ENCODE peak calls at places on chromosomes 3 and 15, in five cellular contexts. X, P, R, D and L are unnamed samples.
A peak's percentile ranks its signal among the peaks of the same experiment; 100 is the strongest.

GRCh38 chr3:172107403-172107802 is 68.0 kb downstream of the FNDC3B start:
- DNase-seq in D (no peak), X (no peak), R (no peak), P (no peak), L (no peak)

GRCh38 chr15:79299836-79300235 is 11.1 kb upstream of the TMED3 start:
- DNase-seq in D (no peak), R (no peak), X (no peak), P (no peak), L (no peak)

GRCh38 chr3:34312684-34313083 is 514.3 kb downstream of the PDCD6IP start:
- DNase-seq in X (peak; percentile 74), D (no peak), P (no peak), R (no peak), L (no peak)

GRCh38 chr3:66381621-66382020 is 119.2 kb downstream of the LRIG1 start:
- DNase-seq in P (no peak), X (peak; percentile 27), D (no peak), R (no peak), L (no peak)

GRCh38 chr3:47009225-47010049 is 30.0 kb downstream of the NBEAL2 start:
- DNase-seq in R (peak; percentile 80), X (peak; percentile 95), P (peak; percentile 77), D (no peak), L (peak; percentile 95)

GRCh38 chr3:110743202-110743601 is 328.4 kb upstream of the NECTIN3 start:
- DNase-seq in P (no peak), R (no peak), X (no peak), D (no peak), L (no peak)

GRCh38 chr3:39000008-39000450 is 51.7 kb downstream of the SCN11A start:
- DNase-seq in X (no peak), R (no peak), D (peak; percentile 90), P (no peak), L (no peak)

GRCh38 chr3:146163584-146163983 is 2.6 kb upstream of the PLOD2 start:
- DNase-seq in X (no peak), R (no peak), D (peak; percentile 99), P (no peak), L (no peak)

GRCh38 chr3:57086201-57086600 is 25.7 kb downstream of the SPATA12 start:
- DNase-seq in R (no peak), X (no peak), P (no peak), D (no peak), L (no peak)

GRCh38 chr3:176430244-176430893 is 766.9 kb downstream of the TBL1XR1 start:
- DNase-seq in X (no peak), P (no peak), R (no peak), D (peak; percentile 72), L (peak; percentile 18)

GRCh38 chr15:70269331-70269911 is 171.7 kb upstream of the TLE3 start:
- DNase-seq in D (no peak), X (no peak), R (no peak), P (no peak), L (no peak)

GRCh38 chr15:39585871-39586301 is 5.0 kb downstream of the THBS1 start:
- DNase-seq in R (no peak), D (no peak), P (no peak), X (no peak), L (no peak)

GRCh38 chr15:45473068-45473467 is 49.5 kb downstream of the SLC30A4 start:
- DNase-seq in R (no peak), D (no peak), X (peak; percentile 67), P (no peak), L (no peak)

GRCh38 chr15:100784493-100785180 is 95.0 kb upstream of the ALDH1A3 start:
- DNase-seq in R (no peak), X (peak; percentile 19), D (no peak), P (peak; percentile 9), L (no peak)

GRCh38 chr15:33013827-33014445 is 180.6 kb downstream of the FMN1 start:
- DNase-seq in X (no peak), D (peak; percentile 94), R (no peak), P (no peak), L (no peak)

GRCh38 chr3:133941390-133941789 is 45.7 kb upstream of the RAB6B start:
- DNase-seq in R (no peak), P (peak; percentile 22), X (peak; percentile 65), D (no peak), L (peak; percentile 40)

GRCh38 chr3:132987396-132987795 is 50.8 kb upstream of the TMEM108 start:
- DNase-seq in D (peak; percentile 10), X (no peak), P (no peak), R (no peak), L (no peak)

GRCh38 chr3:4584537-4585249 is 91.5 kb downstream of the ITPR1 start:
- DNase-seq in R (no peak), P (no peak), D (no peak), X (no peak), L (peak; percentile 57)

GRCh38 chr3:183536238-183536880 is 19.1 kb downstream of the KLHL6 start:
- DNase-seq in D (no peak), P (no peak), R (no peak), X (peak; percentile 55), L (no peak)

GRCh38 chr15:31974154-31974794 is 56.0 kb upstream of the CHRNA7 start:
- DNase-seq in D (no peak), X (peak; percentile 61), P (no peak), R (no peak), L (no peak)

GRCh38 chr15:85543741-85544155 is 163.3 kb downstream of the AKAP13 start:
- DNase-seq in D (no peak), R (peak; percentile 48), X (peak; percentile 60), P (peak; percentile 86), L (peak; percentile 66)

GRCh38 chr3:36649078-36649477 is 115.3 kb downstream of the DCLK3 start:
- DNase-seq in R (no peak), X (no peak), P (no peak), D (no peak), L (no peak)

GRCh38 chr3:124363451-124363850 is 366.8 kb upstream of the UMPS start:
- DNase-seq in X (no peak), P (no peak), R (no peak), D (peak; percentile 56), L (no peak)

GRCh38 chr3:121431717-121432517 is 113.9 kb downstream of the POLQ start:
- DNase-seq in D (peak; percentile 17), X (no peak), R (no peak), P (no peak), L (no peak)

GRCh38 chr3:52396907-52397591 is 47.9 kb downstream of the SEMA3G start:
- DNase-seq in R (no peak), X (no peak), D (no peak), P (no peak), L (no peak)

GRCh38 chr3:124336067-124336656 is 344.2 kb upstream of the ROPN1 start:
- DNase-seq in P (no peak), R (no peak), X (peak; percentile 10), D (no peak), L (no peak)

GRCh38 chr3:187400756-187401155 is 32.6 kb downstream of the RTP4 start:
- DNase-seq in P (no peak), D (no peak), X (no peak), R (no peak), L (no peak)

GRCh38 chr3:63353383-63353782 is 75.3 kb downstream of the SYNPR start:
- DNase-seq in X (no peak), R (no peak), P (no peak), D (peak; percentile 56), L (no peak)

GRCh38 chr3:33111581-33111980 is 2.2 kb upstream of the CRTAP start:
- DNase-seq in X (no peak), P (no peak), R (no peak), D (no peak), L (no peak)

GRCh38 chr3:106256249-106256957 is 387.6 kb upstream of the CBLB start:
- DNase-seq in X (no peak), D (no peak), R (no peak), P (no peak), L (no peak)

GRCh38 chr15:77112819-77113569 is 42.1 kb upstream of the TSPAN3 start:
- DNase-seq in R (no peak), D (no peak), X (peak; percentile 64), P (no peak), L (no peak)

GRCh38 chr15:81977464-81977863 is 68.4 kb downstream of the MEX3B start:
- DNase-seq in X (no peak), R (no peak), D (no peak), P (no peak), L (no peak)

GRCh38 chr3:136070953-136071949 is 105.7 kb downstream of the PPP2R3A start:
- DNase-seq in X (peak; percentile 49), P (no peak), D (peak; percentile 19), R (no peak), L (no peak)

DNA sequence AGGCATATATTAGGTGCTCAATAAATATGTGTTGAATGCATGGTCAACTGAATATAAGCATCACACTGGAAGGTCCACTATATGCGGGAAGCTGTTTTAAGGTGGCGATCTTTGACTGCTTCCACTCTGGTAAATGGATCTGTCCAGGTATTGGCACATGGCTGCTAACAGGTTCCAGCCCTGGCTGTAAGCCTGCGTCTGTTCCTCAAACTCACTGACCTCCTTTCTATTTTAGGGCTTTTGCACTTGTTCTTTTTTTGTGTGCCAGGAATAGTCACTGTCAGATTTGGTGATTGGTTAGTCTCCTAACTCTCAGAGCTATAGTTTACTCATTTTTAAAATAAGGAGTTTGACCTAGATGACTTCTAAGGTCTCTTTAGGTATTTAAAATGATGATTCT is 46.2 kb downstream of the ADAMTSL3 start:
- DNase-seq in P (no peak), X (no peak), D (no peak), R (no peak), L (no peak)
- H3K4me1 ChIP-seq in P (no peaks in the 10 kb centered on the region), X (no peaks in the 10 kb centered on the region), D (peaks cover 42% of the 10 kb centered on the region), R (no peaks in the 10 kb centered on the region), L (peaks cover 1% of the 10 kb centered on the region)

GRCh38 chr15:95469601-95470000 is 860.9 kb upstream of the NR2F2 start:
- DNase-seq in D (no peak), X (no peak), P (no peak), R (no peak), L (no peak)
- H3K9me3 ChIP-seq in D (no peaks in the 10 kb centered on the region), X (no peaks in the 10 kb centered on the region), P (no peaks in the 10 kb centered on the region), R (no peaks in the 10 kb centered on the region), L (no peaks in the 10 kb centered on the region)

DNA sequence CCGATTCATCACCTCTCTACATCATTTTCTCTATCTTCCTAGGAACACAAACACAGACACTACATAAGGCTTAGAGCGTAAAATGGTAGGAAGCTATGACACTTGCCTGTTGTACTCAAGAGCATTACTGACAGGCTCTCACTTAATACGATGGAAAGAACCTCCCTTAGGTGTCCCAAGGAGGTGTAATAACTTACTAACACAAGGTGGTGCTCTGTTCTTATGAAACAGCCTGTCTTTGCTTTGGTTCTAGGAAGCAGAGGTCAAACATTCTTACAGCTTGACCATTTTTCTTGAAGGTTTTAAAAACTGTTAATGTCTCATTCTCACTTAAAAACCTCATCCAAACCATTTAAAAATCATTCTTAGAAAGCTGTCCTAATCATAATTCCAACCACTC is 317.9 kb upstream of the AGTR1 start:
- DNase-seq in P (no peak), R (no peak), X (no peak), D (peak; percentile 64), L (no peak)
- TF ChIP-seq CTCF in P (no peak), R (peak; percentile 74), X (peak; percentile 84), D (peak; percentile 63), L (no peak)

GRCh38 chr3:123066599-123066895 is 278 bp upstream of the PDIA5 start:
- DNase-seq in P (no peak), D (no peak), R (no peak), X (no peak), L (no peak)

GRCh38 chr3:123068227-123069020 is 1.6 kb downstream of the PDIA5 start:
- DNase-seq in D (peak; percentile 46), P (peak; percentile 49), X (peak; percentile 87), R (no peak), L (no peak)

GRCh38 chr3:123067689-123068226 is 933 bp downstream of the PDIA5 start:
- DNase-seq in P (no peak), D (peak; percentile 74), R (no peak), X (peak; percentile 71), L (no peak)

GRCh38 chr3:123069021-123069381 is 2.2 kb downstream of the PDIA5 start:
- DNase-seq in X (peak; percentile 54), R (no peak), D (no peak), P (peak; percentile 78), L (no peak)

GRCh38 chr3:123066896-123067688 is at the start of gene PDIA5:
- DNase-seq in R (peak; percentile 82), X (peak; percentile 98), P (peak; percentile 93), D (peak; percentile 95), L (peak; percentile 89)
- H3K4me1 ChIP-seq in R (no peaks in the 10 kb centered on the region), X (peaks cover 14% of the 10 kb centered on the region), P (peaks cover 29% of the 10 kb centered on the region), D (peaks cover 15% of the 10 kb centered on the region), L (peaks cover 23% of the 10 kb centered on the region)